ENCODE peak calls at places on chromosomes 4 and X, in six cellular contexts. V is cardiac muscle cell, S is BJ, Y is lower leg skin, M is epithelial cell of esophagus, O is brain microvascular endothelial cell. N is an unnamed sample.

GRCh38 chr4:18695733-18696527 is 674.4 kb upstream of the LCORL start:
- DNase-seq in O (no peak), M (no peak), S (no peak), Y (no peak), V (no peak), N (no peak)

GRCh38 chrX:153944140-153944799 is at the start of gene RENBP:
- DNase-seq in S (no peak), O (no peak), Y (peak), V (peak), M (no peak), N (no peak)

GRCh38 chr4:1041147-1041935 is 29.9 kb downstream of the FGFRL1 start:
- DNase-seq in S (no peak), V (no peak), M (peak), O (peak), Y (no peak), N (peak)

GRCh38 chrX:68848189-68848940 is 19.5 kb downstream of the EFNB1 start:
- DNase-seq in O (no peak), S (no peak), Y (no peak), M (no peak), V (no peak), N (no peak)

GRCh38 chr4:155569471-155569870 is 97.2 kb upstream of the GUCY1A1 start:
- DNase-seq in V (no peak), O (no peak), S (no peak), Y (no peak), M (no peak), N (no peak)

GRCh38 chrX:115972717-115973116 is 197.8 kb upstream of the AGTR2 start:
- DNase-seq in Y (no peak), V (peak), S (no peak), O (no peak), M (peak), N (no peak)

GRCh38 chr4:104575293-104575692 is 80.6 kb upstream of the CXXC4 start:
- DNase-seq in O (no peak), Y (no peak), S (no peak), M (no peak), V (no peak), N (no peak)

GRCh38 chr4:168318266-168318895 is at the start of gene DDX60:
- DNase-seq in V (peak), Y (peak), S (peak), M (peak), O (peak), N (peak)

GRCh38 chr4:185504098-185505047 is 30.9 kb downstream of the PDLIM3 start:
- DNase-seq in S (no peak), V (no peak), O (peak), M (no peak), Y (no peak), N (no peak)

GRCh38 chr4:45472490-45472889 is 651.4 kb downstream of the GABRG1 start:
- DNase-seq in V (no peak), M (no peak), S (no peak), O (no peak), Y (no peak), N (no peak)

DNA sequence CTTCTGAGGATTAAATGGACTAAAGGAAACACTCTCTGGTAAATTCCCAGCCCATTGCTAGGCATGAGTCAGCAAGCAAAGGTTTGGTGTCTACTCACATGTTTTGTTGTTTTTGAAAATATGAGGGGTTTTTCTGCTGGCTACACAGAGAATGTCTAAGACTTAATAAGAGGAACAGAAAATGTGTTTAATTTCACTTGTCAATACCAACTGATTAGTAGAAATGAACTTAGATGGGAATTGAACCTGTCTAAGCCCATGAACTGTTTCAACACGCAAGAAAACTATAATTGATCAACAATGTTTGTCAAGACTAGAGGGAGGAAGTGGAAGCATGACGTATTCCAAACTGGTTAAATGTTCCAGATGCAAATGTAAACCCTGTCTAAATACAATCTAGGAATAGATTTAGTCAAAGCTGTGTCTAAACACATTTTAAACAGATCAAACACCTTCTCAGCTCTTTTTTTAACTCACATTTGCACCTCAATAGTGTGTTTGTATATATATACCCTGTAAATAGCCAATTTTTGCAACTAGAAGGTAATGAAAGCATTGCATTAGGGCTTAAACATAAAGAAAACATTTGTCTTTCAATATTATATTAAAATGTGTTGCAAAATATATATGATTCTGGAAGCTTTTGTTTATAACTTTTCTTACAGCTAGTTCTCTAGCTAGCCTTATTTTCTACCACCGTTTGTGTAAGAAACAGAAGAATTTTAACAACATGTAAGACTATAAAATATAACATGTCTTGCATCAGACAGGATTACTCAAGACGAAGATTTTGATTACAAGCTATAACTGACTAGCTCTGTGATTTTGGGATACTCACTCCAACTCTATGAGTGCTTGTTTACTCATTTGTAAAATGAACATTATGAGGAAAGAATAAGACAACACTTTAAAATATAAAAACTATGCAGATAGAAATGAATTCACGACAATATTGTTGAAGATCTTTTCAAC is 607.8 kb downstream of the FSTL5 start:
- DNase-seq in S (no peak), M (peak), V (no peak), Y (no peak), O (peak), N (peak)
- H3K4me3 ChIP-seq in S (no peak), M (no peak), V (no peak), Y (no peak), O (no peak), N (no peak)

GRCh38 chr4:95835672-95836071 is 4.2 kb upstream of the PDHA2 start:
- DNase-seq in M (peak), S (no peak), V (peak), O (no peak), Y (no peak), N (peak)
- TF ChIP-seq CTCF in M (peak), S (no peak), V (peak), O (peak), Y (no peak), N (peak)

GRCh38 chr4:15457401-15458201 is 12.1 kb upstream of the CC2D2A start:
- DNase-seq in S (no peak), O (peak), V (peak), M (peak), Y (no peak), N (peak)
- H3K4me3 ChIP-seq in S (no peak), O (no peak), V (no peak), M (no peak), Y (no peak), N (no peak)

GRCh38 chr4:2172161-2172560 is 69.8 kb downstream of the HAUS3 start:
- DNase-seq in S (no peak), Y (no peak), V (no peak), M (no peak), O (no peak), N (no peak)

GRCh38 chr4:2166253-2166652 is 75.7 kb downstream of the HAUS3 start:
- DNase-seq in O (no peak), M (no peak), S (no peak), V (no peak), Y (no peak), N (no peak)

GRCh38 chr4:2165391-2165790 is 76.5 kb downstream of the HAUS3 start:
- DNase-seq in O (no peak), M (no peak), V (no peak), S (no peak), Y (no peak), N (no peak)

GRCh38 chr4:2172627-2173231 is 69.2 kb downstream of the HAUS3 start:
- DNase-seq in M (no peak), V (no peak), S (no peak), Y (no peak), O (no peak), N (no peak)

GRCh38 chr4:2168469-2169319 is 73.2 kb downstream of the HAUS3 start:
- DNase-seq in S (no peak), V (no peak), Y (no peak), O (no peak), M (no peak), N (no peak)
- TF ChIP-seq CTCF in S (no peak), V (no peak), Y (no peak), O (no peak), M (no peak), N (peak)

DNA sequence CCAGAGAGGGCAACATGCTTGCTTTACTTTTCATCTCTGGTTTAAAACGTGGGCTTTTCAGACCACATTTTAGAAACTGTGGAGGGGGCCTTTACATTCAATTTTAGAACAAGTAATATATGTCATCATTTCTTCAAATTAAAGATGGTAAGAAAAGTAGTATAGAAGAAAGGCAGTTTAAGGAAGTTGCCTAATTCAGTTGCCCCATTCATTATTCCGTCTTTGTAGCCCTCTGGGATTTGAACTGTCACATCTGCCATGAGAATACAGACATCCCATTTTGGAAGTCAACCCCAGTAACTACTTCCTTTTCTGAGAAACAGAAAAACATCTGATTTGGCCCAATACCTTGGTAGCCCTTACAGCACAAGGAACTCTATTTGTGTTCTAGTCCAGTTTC is 61.2 kb downstream of the PASD1 start:
- DNase-seq in S (no peak), V (no peak), Y (no peak), O (no peak), M (no peak), N (no peak)
- H3K4me3 ChIP-seq in S (no peak), V (no peak), Y (no peak), O (no peak), M (no peak), N (no peak)